ENCODE peak calls at places on chromosome 6, in eight cellular contexts. T is kidney epithelial cell, H is endothelial cell of umbilical vein, N is gastrocnemius medialis, W is hepatocyte, Z is cardiac fibroblast, P is retinal pigment epithelial cell, Y is mucosa of descending colon. J is an unnamed sample.

GRCh38 chr6:138765896-138766487 is 7.6 kb upstream of the CCDC28A start:
- DNase-seq in T (peak), H (peak), N (no peak), W (peak), Z (peak), P (no peak), Y (no peak), J (no peak)

GRCh38 chr6:142856857-142857608 is 87.9 kb downstream of the HIVEP2 start:
- DNase-seq in T (no peak), H (no peak), N (no peak), W (no peak), Z (no peak), P (no peak), Y (no peak), J (no peak)

GRCh38 chr6:148263010-148263409 is 79.6 kb upstream of the SASH1 start:
- DNase-seq in T (peak), H (no peak), N (no peak), W (no peak), Z (no peak), P (no peak), Y (no peak), J (no peak)

GRCh38 chr6:113486172-113486571 is 371.0 kb upstream of the MARCKS start:
- DNase-seq in T (no peak), H (no peak), N (no peak), W (peak), Z (no peak), P (no peak), Y (no peak), J (no peak)

GRCh38 chr6:31163922-31164321 is 5.5 kb downstream of the TCF19 start:
- DNase-seq in T (no peak), H (no peak), N (no peak), W (no peak), Z (peak), P (no peak), Y (no peak), J (no peak)

GRCh38 chr6:41222045-41222444 is 6.1 kb upstream of the TREML4 start:
- DNase-seq in T (no peak), H (no peak), N (no peak), W (no peak), Z (no peak), P (no peak), Y (no peak), J (no peak)

GRCh38 chr6:106163966-106164877 is 78.1 kb downstream of the PRDM1 start:
- DNase-seq in T (no peak), H (no peak), N (peak), W (peak), Z (peak), P (no peak), Y (peak), J (no peak)

GRCh38 chr6:111487656-111488055 is 4.6 kb upstream of the REV3L start:
- DNase-seq in T (peak), H (no peak), N (no peak), W (no peak), Z (peak), P (no peak), Y (no peak), J (no peak)

GRCh38 chr6:140319209-140319608 is 944.8 kb upstream of the CITED2 start:
- DNase-seq in T (peak), H (peak), N (no peak), W (peak), Z (peak), P (no peak), Y (no peak), J (peak)

GRCh38 chr6:1263039-1263849 is 48.7 kb upstream of the FOXQ1 start:
- DNase-seq in T (no peak), H (no peak), N (no peak), W (peak), Z (no peak), P (peak), Y (no peak), J (no peak)

GRCh38 chr6:1266686-1267056 is 45.2 kb upstream of the FOXQ1 start:
- DNase-seq in T (no peak), H (no peak), N (no peak), W (no peak), Z (no peak), P (no peak), Y (no peak), J (no peak)

GRCh38 chr6:1262704-1263038 is 49.2 kb upstream of the FOXQ1 start:
- DNase-seq in T (no peak), H (no peak), N (no peak), W (no peak), Z (no peak), P (no peak), Y (no peak), J (no peak)

GRCh38 chr6:1263850-1264377 is 48.0 kb upstream of the FOXQ1 start:
- DNase-seq in T (no peak), H (no peak), N (no peak), W (peak), Z (no peak), P (no peak), Y (no peak), J (no peak)

DNA sequence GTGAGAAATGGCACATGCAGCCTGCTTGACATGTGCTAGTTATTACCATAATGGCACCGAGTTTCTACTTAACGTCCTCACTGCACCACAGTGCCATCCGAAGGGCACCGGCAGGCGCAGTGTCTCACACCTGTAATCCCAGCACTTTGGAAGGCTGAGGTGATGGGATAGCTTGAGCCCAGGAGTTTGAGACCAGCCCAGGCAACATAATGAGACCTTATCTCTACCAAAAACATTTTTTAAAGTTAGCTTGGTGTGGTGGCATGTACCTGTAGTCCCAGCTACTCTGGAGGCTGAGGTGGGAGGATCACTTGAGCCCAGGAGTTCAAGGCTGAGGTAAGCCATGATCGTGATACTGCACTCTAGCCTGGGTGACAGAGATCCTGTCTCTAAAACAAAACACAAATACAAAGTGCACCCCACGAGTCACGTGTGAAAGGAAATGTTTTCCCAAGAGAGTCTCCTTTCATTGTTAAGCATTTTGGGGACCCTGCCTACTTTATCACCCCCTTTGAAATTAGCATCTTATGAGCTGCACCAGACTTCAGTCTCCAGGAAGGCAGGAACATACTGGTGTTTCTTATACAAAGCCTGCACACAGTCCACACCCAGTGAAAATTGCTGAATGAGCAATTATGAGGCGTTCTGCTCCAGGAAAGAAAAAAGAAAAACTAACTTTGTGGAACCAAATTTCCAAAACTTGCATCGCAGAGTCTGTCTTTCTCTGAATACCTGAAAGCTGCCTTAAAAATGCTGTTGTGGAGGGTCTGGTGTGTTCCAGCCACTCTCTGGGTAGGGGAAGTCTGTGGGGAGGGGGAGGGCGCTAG is 47.1 kb upstream of the FOXQ1 start:
- DNase-seq in T (no peak), H (no peak), N (no peak), W (no peak), Z (no peak), P (no peak), Y (no peak), J (no peak)
- TF ChIP-seq CTCF in T (no peak), H (no peak), N (no peak), W (no peak), Z (no peak), P (no peak), Y (no peak), J (no peak)

GRCh38 chr6:33578588-33579011 is 1.5 kb downstream of the BAK1 start:
- DNase-seq in T (no peak), H (no peak), N (no peak), W (no peak), Z (no peak), P (no peak), Y (peak), J (no peak)
- H3K4me3 ChIP-seq in T (peak), H (no peak), N (no peak), W (no peak), Z (peak), P (peak), Y (peak), J (peak)

DNA sequence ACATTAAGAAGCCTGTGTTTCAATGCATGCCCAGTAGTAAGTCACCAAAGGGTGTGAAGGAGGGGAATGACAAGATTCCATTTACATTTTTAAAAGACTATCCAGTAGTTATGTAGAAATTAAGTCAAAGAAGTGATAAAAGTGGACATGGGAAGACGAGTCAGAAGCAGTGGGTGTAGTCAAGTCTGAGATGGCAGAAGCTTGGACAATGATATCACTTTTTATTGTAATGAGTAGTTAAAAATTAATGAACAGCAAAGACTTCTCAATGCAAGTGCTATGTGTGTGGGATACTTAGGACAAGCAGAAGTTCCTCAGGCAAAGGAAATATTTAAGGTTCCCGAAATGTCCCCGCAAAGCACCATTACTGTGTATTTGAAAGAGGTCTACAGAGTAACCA is 156.0 kb downstream of the DST start:
- DNase-seq in T (no peak), H (no peak), N (no peak), W (no peak), Z (no peak), P (no peak), Y (no peak), J (no peak)
- TF ChIP-seq CTCF in T (no peak), H (no peak), N (no peak), W (no peak), Z (no peak), P (no peak), Y (no peak), J (no peak)

DNA sequence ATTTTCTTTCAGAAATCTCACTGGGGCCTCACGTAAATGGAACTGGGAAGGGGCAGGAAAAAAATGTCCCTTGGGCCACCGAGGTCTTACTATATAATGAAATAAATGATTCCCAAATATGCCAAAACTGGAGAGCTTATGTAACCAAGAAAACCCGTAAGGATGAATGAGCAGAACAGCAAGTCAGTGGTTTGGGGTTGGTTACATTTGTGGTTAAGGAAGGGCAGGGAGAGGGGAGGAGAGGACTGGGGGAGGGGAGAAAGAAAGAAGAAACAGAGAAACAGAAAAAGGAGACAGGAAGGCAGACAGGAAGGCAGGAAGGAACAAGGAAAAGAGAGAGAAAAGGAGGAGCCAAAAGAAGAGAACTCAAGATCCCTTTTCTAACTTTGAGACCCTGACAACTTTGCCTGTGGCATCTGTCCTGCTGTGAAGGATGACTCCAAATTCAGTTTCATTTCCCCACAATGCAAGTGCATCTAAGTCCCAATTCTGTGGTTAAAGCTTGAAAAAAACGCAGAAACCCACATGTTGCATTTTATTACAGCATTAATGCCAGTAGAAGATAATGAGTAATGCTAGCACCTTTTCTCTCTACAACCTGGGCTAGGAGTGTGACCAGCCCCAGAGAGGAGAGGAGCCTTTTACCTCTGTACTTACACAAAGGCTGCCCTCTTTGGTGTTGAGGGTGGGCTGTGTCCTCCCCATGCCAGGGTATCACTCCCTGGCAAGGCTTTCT is 10.8 kb upstream of the ARMC2 start:
- DNase-seq in T (no peak), H (no peak), N (no peak), W (no peak), Z (no peak), P (no peak), Y (no peak), J (no peak)
- H3K4me3 ChIP-seq in T (no peak), H (no peak), N (no peak), W (no peak), Z (no peak), P (no peak), Y (no peak), J (no peak)

GRCh38 chr6:26420607-26421235 is 18.6 kb downstream of the BTN3A1 start:
- DNase-seq in T (no peak), H (peak), N (no peak), W (peak), Z (peak), P (no peak), Y (no peak), J (no peak)
- TF ChIP-seq CTCF in T (peak), H (peak), N (no peak), W (peak), Z (peak), P (peak), Y (no peak), J (peak)